ENCODE peak calls at places on chromosomes 4 and X, in nine cellular contexts. J, H, D, Z, U, F, M, V and Q are unnamed samples.

GRCh38 chrX:1111543-1112300 is 100.7 kb downstream of the CRLF2 start:
- DNase-seq in J (no peak), H (no peak), D (no peak), Z (no peak), U (no peak), F (no peak), M (no peak), V (no peak), Q (no peak)

GRCh38 chrX:112818114-112819012 is 22.3 kb downstream of the AMOT start:
- DNase-seq in J (no peak), H (no peak), D (no peak), Z (no peak), U (no peak), F (no peak), M (no peak), V (no peak), Q (no peak)

GRCh38 chrX:67544871-67545771 is 1.3 kb downstream of the AR start:
- DNase-seq in J (no peak), H (no peak), D (peak), Z (peak), U (no peak), F (peak), M (no peak), V (peak), Q (peak)

GRCh38 chr4:76811604-76812412 is 86.1 kb downstream of the SOWAHB start:
- DNase-seq in J (no peak), H (no peak), D (peak), Z (peak), U (no peak), F (peak), M (no peak), V (no peak), Q (peak)

GRCh38 chrX:102654696-102655095 is 3.4 kb downstream of the GPRASP1 start:
- DNase-seq in J (no peak), H (no peak), D (no peak), Z (no peak), U (no peak), F (no peak), M (no peak), V (no peak), Q (no peak)

GRCh38 chrX:40105791-40106676 is 8.3 kb upstream of the BCOR start:
- DNase-seq in J (peak), H (peak), D (peak), Z (no peak), U (peak), F (no peak), M (peak), V (peak), Q (peak)

GRCh38 chr4:81905966-81906365 is 434.3 kb upstream of the RASGEF1B start:
- DNase-seq in J (peak), H (no peak), D (no peak), Z (no peak), U (no peak), F (no peak), M (no peak), V (no peak), Q (no peak)

GRCh38 chrX:85964744-85965143 is 82.6 kb downstream of the CHM start:
- DNase-seq in J (no peak), H (no peak), D (peak), Z (peak), U (no peak), F (peak), M (no peak), V (no peak), Q (peak)

GRCh38 chr4:142036795-142037583 is 400.6 kb downstream of the IL15 start:
- DNase-seq in J (no peak), H (no peak), D (no peak), Z (no peak), U (no peak), F (no peak), M (no peak), V (no peak), Q (peak)

GRCh38 chrX:85345523-85345922 is 33.9 kb downstream of the POF1B start:
- DNase-seq in J (no peak), H (no peak), D (no peak), Z (no peak), U (no peak), F (no peak), M (no peak), V (no peak), Q (no peak)

GRCh38 chr4:6023766-6024165 is 5.5 kb upstream of the C4orf50 start:
- DNase-seq in J (no peak), H (no peak), D (no peak), Z (no peak), U (no peak), F (no peak), M (no peak), V (no peak), Q (no peak)

GRCh38 chr4:139672732-139673131 is 7.1 kb downstream of the MGST2 start:
- DNase-seq in J (no peak), H (no peak), D (no peak), Z (no peak), U (no peak), F (no peak), M (no peak), V (no peak), Q (no peak)

GRCh38 chr4:77052352-77052751 is 23.4 kb downstream of the CCNI start:
- DNase-seq in J (peak), H (no peak), D (peak), Z (peak), U (peak), F (peak), M (peak), V (peak), Q (peak)

GRCh38 chr4:184444215-184444952 is 30.0 kb downstream of the IRF2 start:
- DNase-seq in J (no peak), H (no peak), D (peak), Z (no peak), U (no peak), F (no peak), M (no peak), V (no peak), Q (no peak)

GRCh38 chrX:35699642-35700041 is 98.5 kb upstream of the MAGEB16 start:
- DNase-seq in J (no peak), H (no peak), D (no peak), Z (no peak), U (no peak), F (no peak), M (no peak), V (no peak), Q (no peak)